ENCODE peak calls at places on chromosome 16, in eight cellular contexts. One of them, this sample, is unnamed.

GRCh38 chr16:16148755-16149154 is 74.5 kb downstream of the ABCC6 start:
- DNase-seq in adrenal gland: no peak
- DNase-seq in right atrium auricular region: no peak
- DNase-seq in WTC11: no peak
- DNase-seq in mammary epithelial cell: no peak
- DNase-seq in LNCaP clone FGC: peak
- DNase-seq in K562: no peak
- DNase-seq in body of pancreas: no peak
- DNase-seq in this sample: no peak

GRCh38 chr16:75258807-75259141 is 7.3 kb upstream of the BCAR1 start:
- DNase-seq in K562: no peak
- DNase-seq in adrenal gland: no peak
- DNase-seq in right atrium auricular region: no peak
- DNase-seq in WTC11: peak
- DNase-seq in body of pancreas: no peak
- DNase-seq in mammary epithelial cell: no peak
- DNase-seq in LNCaP clone FGC: no peak
- DNase-seq in this sample: no peak

GRCh38 chr16:66258916-66259845 is 107.3 kb upstream of the CDH5 start:
- DNase-seq in WTC11: no peak
- DNase-seq in adrenal gland: peak
- DNase-seq in mammary epithelial cell: no peak
- DNase-seq in body of pancreas: no peak
- DNase-seq in LNCaP clone FGC: no peak
- DNase-seq in right atrium auricular region: peak
- DNase-seq in K562: no peak
- DNase-seq in this sample: no peak

GRCh38 chr16:27725271-27726010 is 175.5 kb downstream of the KATNIP start:
- DNase-seq in WTC11: no peak
- DNase-seq in LNCaP clone FGC: no peak
- DNase-seq in K562: no peak
- DNase-seq in mammary epithelial cell: no peak
- DNase-seq in adrenal gland: no peak
- DNase-seq in right atrium auricular region: no peak
- DNase-seq in body of pancreas: no peak
- DNase-seq in this sample: no peak

GRCh38 chr16:15739940-15740339 is 89.9 kb downstream of the NDE1 start:
- DNase-seq in WTC11: no peak
- DNase-seq in LNCaP clone FGC: no peak
- DNase-seq in mammary epithelial cell: no peak
- DNase-seq in adrenal gland: no peak
- DNase-seq in right atrium auricular region: no peak
- DNase-seq in K562: no peak
- DNase-seq in body of pancreas: no peak
- DNase-seq in this sample: no peak

GRCh38 chr16:25914357-25914962 is 222.7 kb downstream of the HS3ST4 start:
- DNase-seq in LNCaP clone FGC: no peak
- DNase-seq in K562: no peak
- DNase-seq in WTC11: no peak
- DNase-seq in adrenal gland: no peak
- DNase-seq in right atrium auricular region: no peak
- DNase-seq in mammary epithelial cell: no peak
- DNase-seq in body of pancreas: no peak
- DNase-seq in this sample: no peak

GRCh38 chr16:11307639-11308492 is 26.7 kb upstream of the PRM1 start:
- DNase-seq in LNCaP clone FGC: no peak
- DNase-seq in right atrium auricular region: no peak
- DNase-seq in adrenal gland: no peak
- DNase-seq in body of pancreas: no peak
- DNase-seq in mammary epithelial cell: no peak
- DNase-seq in K562: no peak
- DNase-seq in WTC11: no peak
- DNase-seq in this sample: no peak

GRCh38 chr16:5073279-5073629 is 1.6 kb downstream of the ALG1 start:
- DNase-seq in mammary epithelial cell: no peak
- DNase-seq in right atrium auricular region: no peak
- DNase-seq in body of pancreas: no peak
- DNase-seq in LNCaP clone FGC: no peak
- DNase-seq in WTC11: no peak
- DNase-seq in K562: no peak
- DNase-seq in adrenal gland: no peak
- DNase-seq in this sample: no peak

GRCh38 chr16:85878875-85879274 is 20.1 kb upstream of the IRF8 start:
- DNase-seq in LNCaP clone FGC: no peak
- DNase-seq in body of pancreas: no peak
- DNase-seq in right atrium auricular region: no peak
- DNase-seq in adrenal gland: no peak
- DNase-seq in WTC11: no peak
- DNase-seq in mammary epithelial cell: peak
- DNase-seq in K562: no peak
- DNase-seq in this sample: no peak

GRCh38 chr16:71924710-71925109 is 29.4 kb downstream of the IST1 start:
- DNase-seq in WTC11: no peak
- DNase-seq in adrenal gland: no peak
- DNase-seq in mammary epithelial cell: no peak
- DNase-seq in LNCaP clone FGC: no peak
- DNase-seq in right atrium auricular region: no peak
- DNase-seq in body of pancreas: no peak
- DNase-seq in K562: no peak
- DNase-seq in this sample: no peak

GRCh38 chr16:27330542-27330941 is 16.8 kb downstream of the IL4R start:
- DNase-seq in K562: no peak
- DNase-seq in mammary epithelial cell: peak
- DNase-seq in adrenal gland: peak
- DNase-seq in WTC11: no peak
- DNase-seq in LNCaP clone FGC: no peak
- DNase-seq in body of pancreas: peak
- DNase-seq in right atrium auricular region: peak
- DNase-seq in this sample: no peak

GRCh38 chr16:14629612-14629918 is 495 bp downstream of the PARN start:
- DNase-seq in body of pancreas: peak
- DNase-seq in K562: peak
- DNase-seq in right atrium auricular region: no peak
- DNase-seq in WTC11: no peak
- DNase-seq in adrenal gland: no peak
- DNase-seq in mammary epithelial cell: peak
- DNase-seq in LNCaP clone FGC: no peak
- DNase-seq in this sample: no peak

DNA sequence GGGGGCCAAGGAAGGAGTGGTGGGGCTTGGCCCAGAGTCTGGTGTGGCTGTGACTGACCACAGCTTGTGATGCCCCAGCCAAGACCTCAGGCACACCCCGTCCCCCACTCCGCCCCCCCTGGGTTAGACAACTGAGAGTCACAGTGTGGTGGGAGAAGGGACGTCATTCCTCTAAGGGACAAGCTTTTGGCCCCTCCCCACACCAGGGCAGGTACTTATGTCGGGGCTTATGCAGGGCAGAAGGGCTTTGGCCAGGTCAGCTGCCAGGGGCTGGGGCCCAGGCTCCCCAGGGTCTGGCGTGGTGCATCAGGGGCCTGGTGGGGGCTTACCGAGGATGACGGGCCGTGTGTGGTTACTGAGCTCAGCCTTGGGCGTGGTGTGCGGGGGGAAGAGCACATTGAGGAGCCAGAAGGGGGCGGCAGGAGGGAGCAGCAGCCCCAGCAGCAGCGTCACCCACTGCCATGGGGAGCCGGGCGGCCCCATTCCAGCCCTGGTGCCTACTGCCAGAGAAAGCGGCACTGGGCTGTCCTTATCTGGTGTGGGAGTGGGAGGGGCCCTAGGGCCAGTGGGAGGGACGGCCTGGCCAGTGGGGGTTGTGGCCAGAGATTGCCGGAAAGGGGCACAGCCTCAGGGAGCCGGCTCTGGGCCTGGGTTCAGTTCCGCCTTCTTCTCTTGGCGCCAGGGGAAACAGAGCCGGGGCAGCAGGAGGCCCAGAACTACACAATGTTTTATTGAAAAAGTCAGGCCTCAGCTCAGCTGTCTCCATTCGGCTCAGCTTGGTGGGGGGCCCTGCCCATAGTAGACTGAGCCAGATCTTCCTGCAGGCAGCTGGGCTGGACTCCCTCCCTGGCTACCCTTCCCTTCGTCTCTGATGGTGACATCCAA is at the start of gene LCAT:
- DNase-seq in LNCaP clone FGC: no peak
- DNase-seq in adrenal gland: peak
- DNase-seq in body of pancreas: no peak
- DNase-seq in mammary epithelial cell: no peak
- DNase-seq in K562: peak
- DNase-seq in right atrium auricular region: peak
- DNase-seq in WTC11: no peak
- DNase-seq in this sample: no peak
- TF ChIP-seq CTCF in LNCaP clone FGC: no peak
- TF ChIP-seq CTCF in adrenal gland: peak
- TF ChIP-seq CTCF in body of pancreas: no peak
- TF ChIP-seq CTCF in mammary epithelial cell: no peak
- TF ChIP-seq CTCF in K562: no peak
- TF ChIP-seq CTCF in right atrium auricular region: no peak
- TF ChIP-seq CTCF in WTC11: no peak
- TF ChIP-seq CTCF in this sample: no peak

GRCh38 chr16:21727344-21727743 is 63.6 kb downstream of the OTOA start:
- DNase-seq in WTC11: no peak
- DNase-seq in body of pancreas: no peak
- DNase-seq in K562: no peak
- DNase-seq in right atrium auricular region: no peak
- DNase-seq in mammary epithelial cell: no peak
- DNase-seq in adrenal gland: no peak
- DNase-seq in LNCaP clone FGC: no peak
- DNase-seq in this sample: no peak
- TF ChIP-seq CTCF in WTC11: no peak
- TF ChIP-seq CTCF in body of pancreas: no peak
- TF ChIP-seq CTCF in K562: no peak
- TF ChIP-seq CTCF in right atrium auricular region: no peak
- TF ChIP-seq CTCF in mammary epithelial cell: no peak
- TF ChIP-seq CTCF in adrenal gland: no peak
- TF ChIP-seq CTCF in LNCaP clone FGC: no peak
- TF ChIP-seq CTCF in this sample: no peak

GRCh38 chr16:578232-578869 is 8.6 kb downstream of the PIGQ start:
- DNase-seq in body of pancreas: no peak
- DNase-seq in LNCaP clone FGC: no peak
- DNase-seq in WTC11: no peak
- DNase-seq in adrenal gland: no peak
- DNase-seq in K562: no peak
- DNase-seq in mammary epithelial cell: no peak
- DNase-seq in right atrium auricular region: no peak
- DNase-seq in this sample: no peak

GRCh38 chr16:577796-578195 is 8.0 kb downstream of the PIGQ start:
- DNase-seq in K562: no peak
- DNase-seq in adrenal gland: no peak
- DNase-seq in right atrium auricular region: no peak
- DNase-seq in LNCaP clone FGC: no peak
- DNase-seq in mammary epithelial cell: no peak
- DNase-seq in body of pancreas: no peak
- DNase-seq in WTC11: no peak
- DNase-seq in this sample: no peak

GRCh38 chr16:576823-577201 is 7.0 kb downstream of the PIGQ start:
- DNase-seq in adrenal gland: no peak
- DNase-seq in mammary epithelial cell: no peak
- DNase-seq in right atrium auricular region: no peak
- DNase-seq in WTC11: peak
- DNase-seq in K562: no peak
- DNase-seq in body of pancreas: no peak
- DNase-seq in LNCaP clone FGC: no peak
- DNase-seq in this sample: no peak

GRCh38 chr16:575354-576196 is 5.8 kb downstream of the PIGQ start:
- DNase-seq in K562: no peak
- DNase-seq in LNCaP clone FGC: no peak
- DNase-seq in WTC11: no peak
- DNase-seq in body of pancreas: no peak
- DNase-seq in right atrium auricular region: no peak
- DNase-seq in adrenal gland: no peak
- DNase-seq in mammary epithelial cell: no peak
- DNase-seq in this sample: no peak

GRCh38 chr16:576197-576822 is 6.5 kb downstream of the PIGQ start:
- DNase-seq in K562: no peak
- DNase-seq in body of pancreas: no peak
- DNase-seq in right atrium auricular region: no peak
- DNase-seq in mammary epithelial cell: no peak
- DNase-seq in WTC11: no peak
- DNase-seq in LNCaP clone FGC: no peak
- DNase-seq in adrenal gland: no peak
- DNase-seq in this sample: no peak
- TF ChIP-seq CTCF in K562: no peak
- TF ChIP-seq CTCF in body of pancreas: no peak
- TF ChIP-seq CTCF in right atrium auricular region: no peak
- TF ChIP-seq CTCF in mammary epithelial cell: no peak
- TF ChIP-seq CTCF in WTC11: no peak
- TF ChIP-seq CTCF in LNCaP clone FGC: no peak
- TF ChIP-seq CTCF in adrenal gland: no peak
- TF ChIP-seq CTCF in this sample: no peak

GRCh38 chr16:1942810-1943726 is at the start of gene MSRB1:
- DNase-seq in mammary epithelial cell: peak
- DNase-seq in body of pancreas: peak
- DNase-seq in adrenal gland: peak
- DNase-seq in K562: peak
- DNase-seq in right atrium auricular region: peak
- DNase-seq in LNCaP clone FGC: peak
- DNase-seq in WTC11: peak
- DNase-seq in this sample: peak
- TF ChIP-seq CTCF in mammary epithelial cell: no peak
- TF ChIP-seq CTCF in body of pancreas: peak
- TF ChIP-seq CTCF in adrenal gland: peak
- TF ChIP-seq CTCF in K562: no peak
- TF ChIP-seq CTCF in right atrium auricular region: no peak
- TF ChIP-seq CTCF in LNCaP clone FGC: no peak
- TF ChIP-seq CTCF in WTC11: no peak
- TF ChIP-seq CTCF in this sample: peak

GRCh38 chr16:68383858-68384257 is 64.5 kb downstream of the SMPD3 start:
- DNase-seq in adrenal gland: no peak
- DNase-seq in mammary epithelial cell: no peak
- DNase-seq in LNCaP clone FGC: no peak
- DNase-seq in K562: no peak
- DNase-seq in body of pancreas: no peak
- DNase-seq in WTC11: no peak
- DNase-seq in right atrium auricular region: no peak
- DNase-seq in this sample: no peak

GRCh38 chr16:68380348-68380670 is 68.0 kb downstream of the SMPD3 start:
- DNase-seq in adrenal gland: no peak
- DNase-seq in LNCaP clone FGC: no peak
- DNase-seq in mammary epithelial cell: no peak
- DNase-seq in body of pancreas: no peak
- DNase-seq in right atrium auricular region: no peak
- DNase-seq in WTC11: no peak
- DNase-seq in K562: no peak
- DNase-seq in this sample: no peak

GRCh38 chr16:68380676-68381362 is 67.5 kb downstream of the SMPD3 start:
- DNase-seq in right atrium auricular region: no peak
- DNase-seq in body of pancreas: no peak
- DNase-seq in WTC11: no peak
- DNase-seq in K562: no peak
- DNase-seq in LNCaP clone FGC: no peak
- DNase-seq in mammary epithelial cell: no peak
- DNase-seq in adrenal gland: no peak
- DNase-seq in this sample: no peak

GRCh38 chr16:68381363-68381724 is 67.0 kb downstream of the SMPD3 start:
- DNase-seq in right atrium auricular region: no peak
- DNase-seq in mammary epithelial cell: no peak
- DNase-seq in body of pancreas: no peak
- DNase-seq in LNCaP clone FGC: no peak
- DNase-seq in K562: peak
- DNase-seq in adrenal gland: no peak
- DNase-seq in WTC11: no peak
- DNase-seq in this sample: no peak

GRCh38 chr16:68382296-68382718 is 66.0 kb downstream of the SMPD3 start:
- DNase-seq in K562: no peak
- DNase-seq in body of pancreas: no peak
- DNase-seq in adrenal gland: no peak
- DNase-seq in mammary epithelial cell: no peak
- DNase-seq in right atrium auricular region: no peak
- DNase-seq in WTC11: peak
- DNase-seq in LNCaP clone FGC: no peak
- DNase-seq in this sample: no peak
- TF ChIP-seq CTCF in K562: peak
- TF ChIP-seq CTCF in body of pancreas: peak
- TF ChIP-seq CTCF in adrenal gland: peak
- TF ChIP-seq CTCF in mammary epithelial cell: no peak
- TF ChIP-seq CTCF in right atrium auricular region: no peak
- TF ChIP-seq CTCF in WTC11: peak
- TF ChIP-seq CTCF in LNCaP clone FGC: no peak
- TF ChIP-seq CTCF in this sample: peak

This sample was measured in progenitor cell of endocrine pancreas.